ENCODE peak calls at places on chromosome 11, in eight cellular contexts. Q is left ventricle myocardium inferior; N is kidney; U is neuronal stem cell; M is fibroblast of lung; F is caudate nucleus; P is CD4-positive, CD25-positive, alpha-beta regulatory T cell; A is upper lobe of right lung. V is an unnamed sample.

GRCh38 chr11:17683378-17684161 is 35.8 kb upstream of the MYOD1 start:
- DNase-seq in A (no peak), P (no peak), Q (no peak), N (no peak), U (no peak), M (peak), F (no peak), V (no peak)

GRCh38 chr11:128522063-128522942 is 65.1 kb downstream of the ETS1 start:
- DNase-seq in Q (peak), N (peak), U (peak), P (peak), M (peak), F (peak), A (peak), V (peak)

GRCh38 chr11:1458340-1459218 is 28.0 kb downstream of the MOB2 start:
- DNase-seq in U (peak), N (peak), Q (peak), M (peak), P (no peak), A (peak), F (peak), V (peak)

GRCh38 chr11:117182551-117182935 is 4.0 kb downstream of the SIDT2 start:
- DNase-seq in M (no peak), N (peak), A (no peak), P (no peak), F (no peak), U (no peak), Q (no peak), V (no peak)

GRCh38 chr11:115873813-115874212 is 369.6 kb upstream of the CADM1 start:
- DNase-seq in F (no peak), M (no peak), Q (no peak), N (no peak), A (no peak), P (no peak), U (no peak), V (no peak)

GRCh38 chr11:110295487-110296225 is 758 bp downstream of the RDX start:
- DNase-seq in Q (peak), M (peak), U (peak), P (peak), F (peak), A (peak), N (peak), V (peak)

GRCh38 chr11:120400564-120401364 is 64.6 kb downstream of the ARHGEF12 start:
- DNase-seq in U (no peak), F (no peak), N (no peak), M (peak), P (no peak), A (no peak), Q (no peak), V (no peak)

GRCh38 chr11:65429069-65429681 is 6.6 kb downstream of the NEAT1 start:
- DNase-seq in U (no peak), Q (no peak), A (no peak), M (peak), N (no peak), P (peak), F (no peak), V (no peak)

GRCh38 chr11:120539681-120540369 is 28.3 kb downstream of the GRIK4 start:
- DNase-seq in F (no peak), A (no peak), U (no peak), N (no peak), Q (no peak), P (no peak), M (peak), V (no peak)

GRCh38 chr11:68677432-68677831 is 6.9 kb upstream of the GAL start:
- DNase-seq in U (no peak), A (peak), N (no peak), M (peak), Q (peak), P (no peak), F (no peak), V (peak)

GRCh38 chr11:128898580-128899344 is 7.6 kb downstream of the KCNJ5 start:
- DNase-seq in Q (no peak), N (peak), U (no peak), M (peak), P (no peak), A (peak), F (no peak), V (no peak)

GRCh38 chr11:75668508-75669297 is at the start of gene MAP6:
- DNase-seq in M (peak), Q (peak), P (peak), F (peak), A (no peak), N (no peak), U (peak), V (peak)

GRCh38 chr11:126482586-126483108 is 127.2 kb downstream of the ST3GAL4 start:
- DNase-seq in Q (no peak), M (no peak), P (no peak), A (peak), F (no peak), U (no peak), N (no peak), V (no peak)

GRCh38 chr11:125770583-125770982 is 8.0 kb downstream of the PATE2 start:
- DNase-seq in F (no peak), N (no peak), U (no peak), M (no peak), A (no peak), Q (no peak), P (no peak), V (no peak)

GRCh38 chr11:114296190-114296978 is at the start of gene NNMT:
- DNase-seq in P (no peak), Q (peak), U (no peak), F (no peak), M (peak), A (peak), N (peak), V (peak)

GRCh38 chr11:36793542-36793926 is 195.5 kb upstream of the RAG2 start:
- DNase-seq in N (no peak), F (no peak), M (no peak), P (no peak), A (no peak), U (peak), Q (no peak), V (no peak)

GRCh38 chr11:45450189-45450588 is 164.0 kb upstream of the SYT13 start:
- DNase-seq in Q (no peak), M (peak), U (no peak), A (no peak), N (no peak), F (no peak), P (no peak), V (no peak)

GRCh38 chr11:109853156-109853776 is 239.9 kb upstream of the ZC3H12C start:
- DNase-seq in Q (no peak), F (no peak), P (no peak), U (peak), A (no peak), N (no peak), M (peak), V (no peak)

GRCh38 chr11:96483550-96483949 is 93.7 kb downstream of the JRKL start:
- DNase-seq in M (peak), P (no peak), A (no peak), U (no peak), Q (no peak), F (no peak), N (no peak), V (no peak)

DNA sequence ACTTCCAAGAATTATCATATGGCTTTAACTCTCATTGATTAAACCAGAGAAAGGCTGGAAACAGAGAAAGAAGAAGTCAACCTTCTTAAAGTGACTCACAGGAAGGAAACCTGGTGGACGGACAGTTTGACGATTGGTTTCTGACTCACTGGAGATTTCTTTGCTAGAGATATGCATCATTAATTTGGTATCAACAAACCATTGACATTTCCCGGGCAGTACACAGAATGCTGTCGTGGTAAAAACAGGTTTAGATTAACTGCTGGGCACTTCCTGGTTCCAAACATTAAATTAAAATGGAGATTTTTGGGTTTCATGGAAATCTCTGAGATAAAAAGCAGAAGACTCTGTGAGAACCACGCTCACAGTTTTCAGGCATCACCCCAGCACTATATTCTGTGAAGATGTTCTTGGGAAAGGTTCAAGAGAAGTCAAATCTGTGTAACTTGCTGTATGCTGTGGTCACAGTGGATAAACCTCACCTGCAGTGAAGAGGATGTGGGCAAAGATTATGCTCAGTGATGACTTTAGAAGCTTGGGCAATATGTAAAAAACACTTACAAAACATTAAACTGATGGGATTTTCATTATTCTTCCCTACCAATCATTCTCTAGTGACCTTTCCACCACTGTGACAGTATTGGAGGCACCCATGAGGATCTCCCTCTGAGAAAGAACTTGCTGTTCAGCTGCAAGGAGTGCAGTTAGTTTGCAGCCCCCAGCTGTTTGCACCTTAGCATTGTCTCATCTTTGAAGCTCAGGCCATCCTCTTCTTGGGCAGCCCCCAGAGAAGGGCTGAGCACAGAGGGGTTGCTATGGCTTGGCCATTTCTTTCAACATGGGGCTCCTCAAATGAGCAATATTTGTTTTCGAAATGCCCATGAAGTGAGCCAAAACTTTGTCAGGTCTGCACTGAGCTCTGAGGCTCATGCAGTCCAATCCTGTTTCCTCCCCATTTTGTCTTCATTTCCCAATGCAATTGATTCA is 61.0 kb upstream of the CD44 start:
- DNase-seq in U (no peak), P (peak), N (no peak), Q (no peak), A (no peak), F (no peak), M (peak), V (no peak)
- H3K27ac ChIP-seq in U (no peak), P (peak), N (no peak), Q (no peak), A (no peak), F (no peak), M (peak), V (no peak)

GRCh38 chr11:77547863-77548551 is 41.7 kb upstream of the AQP11 start:
- DNase-seq in M (peak), U (peak), A (no peak), N (no peak), Q (no peak), P (peak), F (peak), V (no peak)
- H3K27ac ChIP-seq in M (no peak), U (peak), A (no peak), N (no peak), Q (no peak), P (no peak), F (no peak), V (no peak)

DNA sequence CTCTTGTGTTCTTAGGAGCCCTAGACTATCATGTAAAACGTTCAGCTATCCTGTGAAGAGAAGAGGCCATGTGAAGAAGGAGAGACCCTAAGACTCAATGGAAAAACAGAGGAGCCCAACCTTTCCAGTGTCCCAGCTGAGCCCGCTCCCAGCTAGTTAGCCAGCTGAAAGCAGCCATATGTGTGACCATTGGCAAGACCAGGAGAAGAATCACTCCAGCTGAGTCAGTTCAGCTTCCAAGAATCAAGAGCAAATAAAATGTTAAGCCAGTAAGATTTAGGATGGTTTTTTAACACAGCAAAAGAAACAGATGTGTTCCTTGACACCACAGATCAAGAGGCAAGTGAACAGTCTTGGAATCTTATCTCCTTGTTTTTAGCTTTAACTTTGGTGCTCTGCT is 108.0 kb downstream of the CCDC81 start:
- DNase-seq in F (no peak), N (no peak), U (no peak), A (no peak), P (no peak), M (no peak), Q (no peak), V (no peak)
- H3K27ac ChIP-seq in F (no peak), N (no peak), U (no peak), A (no peak), P (no peak), M (no peak), Q (peak), V (no peak)

GRCh38 chr11:63833048-63833447 is 5.9 kb upstream of the MARK2 start:
- DNase-seq in F (no peak), M (no peak), U (no peak), A (no peak), N (peak), Q (no peak), P (no peak), V (peak)
- H3K27ac ChIP-seq in F (no peak), M (no peak), U (no peak), A (no peak), N (no peak), Q (no peak), P (no peak), V (no peak)

GRCh38 chr11:130436171-130436570 is 7.8 kb upstream of the ADAMTS8 start:
- DNase-seq in Q (no peak), M (no peak), A (no peak), F (no peak), P (no peak), U (no peak), N (no peak), V (no peak)
- H3K27ac ChIP-seq in Q (no peak), M (no peak), A (no peak), F (no peak), P (no peak), U (no peak), N (no peak), V (no peak)

DNA sequence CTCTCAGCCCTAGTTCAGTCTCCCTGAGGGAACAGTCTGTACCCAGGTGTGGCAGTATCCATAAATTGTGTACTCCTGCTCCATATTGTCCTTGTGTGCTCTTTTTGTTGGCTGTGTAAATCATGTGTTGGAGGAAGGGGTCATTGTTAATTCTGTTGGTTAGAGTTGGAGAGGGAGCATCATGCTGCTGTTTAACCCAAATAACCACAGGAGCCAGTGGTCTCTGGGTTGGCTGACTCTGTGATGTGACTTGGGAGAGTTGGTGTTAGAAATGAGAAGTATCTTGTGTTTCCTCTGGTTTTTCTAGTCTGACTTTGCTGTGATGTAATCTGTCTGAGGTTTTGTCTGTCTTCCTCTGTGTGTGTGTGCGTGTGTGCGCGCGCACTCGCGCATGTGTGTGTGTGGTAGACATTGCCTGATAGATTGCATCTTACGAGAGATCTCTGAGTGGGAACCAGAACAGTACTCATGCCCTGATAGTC is 30.5 kb downstream of the CTNND1 start:
- DNase-seq in Q (peak), N (peak), P (peak), U (no peak), A (peak), M (peak), F (peak), V (peak)
- H3K27ac ChIP-seq in Q (peak), N (peak), P (peak), U (no peak), A (peak), M (no peak), F (no peak), V (no peak)